ENCODE peak calls at places on chromosomes 12 and 14, in eight cellular contexts. D is psoas muscle; M is Peyer's patch; Z is PC-9; L is endodermal cell; B is keratinocyte; S is CD8-positive, alpha-beta T cell; O is transverse colon. K is an unnamed sample. For H3K9me3, the result is how much of the 10 kb centered on the place peaks cover.

GRCh38 chr12:14880890-14881453 is 4.7 kb downstream of the MGP start:
- DNase-seq in D (no peak), M (no peak), Z (no peak), L (no peak), B (no peak), S (no peak), O (no peak), K (no peak)

GRCh38 chr12:55188974-55189556 is 31.8 kb upstream of the OR10A7 start:
- DNase-seq in D (no peak), M (no peak), Z (peak), L (peak), B (peak), S (peak), O (peak), K (no peak)

GRCh38 chr12:91556909-91557308 is 374.3 kb upstream of the DCN start:
- DNase-seq in D (no peak), M (no peak), Z (no peak), L (no peak), B (no peak), S (no peak), O (no peak), K (no peak)

GRCh38 chr12:754871-755562 is 2.6 kb downstream of the WNK1 start:
- DNase-seq in D (no peak), M (no peak), Z (no peak), L (no peak), B (no peak), S (no peak), O (no peak), K (no peak)

GRCh38 chr14:101122855-101123129 is 219.3 kb upstream of the RTL1 start:
- DNase-seq in D (no peak), M (peak), Z (no peak), L (peak), B (no peak), S (no peak), O (no peak), K (no peak)

GRCh38 chr12:46549527-46550265 is 177.1 kb upstream of the SLC38A2 start:
- DNase-seq in D (no peak), M (no peak), Z (peak), L (no peak), B (no peak), S (no peak), O (no peak), K (no peak)

GRCh38 chr14:54483848-54484247 is 4.9 kb downstream of the GMFB start:
- DNase-seq in D (no peak), M (no peak), Z (no peak), L (no peak), B (no peak), S (no peak), O (no peak), K (no peak)

GRCh38 chr12:5510251-5510805 is 78.4 kb downstream of the NTF3 start:
- DNase-seq in D (no peak), M (no peak), Z (no peak), L (peak), B (no peak), S (no peak), O (no peak), K (no peak)

GRCh38 chr14:78863143-78863542 is 693.0 kb downstream of the NRXN3 start:
- DNase-seq in D (no peak), M (no peak), Z (peak), L (peak), B (peak), S (no peak), O (no peak), K (no peak)

GRCh38 chr12:3965096-3965495 is 91.9 kb upstream of the PARP11 start:
- DNase-seq in D (no peak), M (no peak), Z (no peak), L (no peak), B (no peak), S (no peak), O (no peak), K (no peak)

DNA sequence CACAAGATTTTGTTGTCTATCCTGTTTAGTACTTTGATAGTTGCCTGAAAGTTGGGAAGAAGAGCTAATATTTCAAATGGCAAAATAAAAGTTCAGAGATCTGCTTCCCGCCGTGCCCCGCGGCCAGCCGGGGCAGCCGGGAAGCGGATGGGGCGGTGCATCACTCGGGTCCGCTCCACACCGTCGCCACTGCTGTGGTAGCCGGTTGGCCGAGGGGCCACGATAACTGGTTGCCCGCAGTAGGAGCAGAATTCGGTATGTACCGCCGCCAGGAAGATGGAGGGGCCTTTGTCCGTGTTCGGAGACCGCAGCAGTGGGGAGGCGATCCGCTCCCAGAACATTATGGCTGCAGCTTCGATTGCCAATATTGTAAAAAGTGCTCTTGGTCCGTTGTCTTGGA is 427.2 kb upstream of the PDE3A start:
- DNase-seq in D (no peak), M (no peak), Z (no peak), L (no peak), B (no peak), S (no peak), O (no peak), K (no peak)
- H3K9me3 ChIP-seq in D (under half), M (under half), Z (under half), L (under half), B (under half), S (under half), O (under half), K (under half)

DNA sequence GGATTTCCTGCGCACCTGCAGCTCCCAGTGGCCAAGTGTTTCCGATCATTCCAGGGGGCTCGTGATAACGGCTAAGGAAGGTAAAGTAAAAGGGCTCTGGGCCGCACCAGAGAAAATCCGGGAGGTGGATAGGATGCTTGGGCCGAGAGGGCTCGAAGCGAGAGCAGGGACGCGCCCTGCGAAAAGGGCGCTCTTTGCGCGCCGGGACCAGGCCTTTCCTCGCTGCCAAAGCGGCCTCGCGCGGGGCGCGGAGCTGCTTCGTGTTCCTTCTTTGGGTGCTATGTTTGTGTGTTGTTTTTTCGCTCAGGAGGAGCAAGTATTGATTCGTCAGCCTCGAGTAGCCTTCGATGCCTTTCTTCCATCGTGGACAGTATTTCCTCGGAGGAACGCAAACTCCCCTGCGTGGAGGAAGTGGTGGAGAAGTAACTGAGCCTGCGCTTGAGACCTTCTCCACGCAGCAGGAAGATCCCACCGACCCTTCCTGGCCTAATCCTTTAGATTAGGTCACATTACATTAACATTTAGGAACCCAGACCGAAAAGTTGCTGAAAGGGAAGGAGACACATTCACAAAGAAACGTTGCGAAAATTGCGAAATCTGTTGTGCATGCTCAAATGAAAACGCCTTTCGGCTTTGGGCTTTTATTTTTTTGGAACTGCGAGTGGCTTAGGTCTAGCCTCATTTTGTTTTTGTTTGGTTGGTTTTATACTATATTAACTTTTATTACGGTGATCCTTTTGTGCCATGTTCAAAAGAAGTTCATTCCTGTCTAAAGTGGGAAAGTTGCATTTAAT is 1.3 kb downstream of the MYF6 start:
- DNase-seq in D (peak), M (no peak), Z (no peak), L (peak), B (no peak), S (no peak), O (no peak), K (no peak)
- H3K4me3 ChIP-seq in D (peak), M (no peak), Z (no peak), L (peak), B (no peak), S (no peak), O (no peak), K (no peak)

DNA sequence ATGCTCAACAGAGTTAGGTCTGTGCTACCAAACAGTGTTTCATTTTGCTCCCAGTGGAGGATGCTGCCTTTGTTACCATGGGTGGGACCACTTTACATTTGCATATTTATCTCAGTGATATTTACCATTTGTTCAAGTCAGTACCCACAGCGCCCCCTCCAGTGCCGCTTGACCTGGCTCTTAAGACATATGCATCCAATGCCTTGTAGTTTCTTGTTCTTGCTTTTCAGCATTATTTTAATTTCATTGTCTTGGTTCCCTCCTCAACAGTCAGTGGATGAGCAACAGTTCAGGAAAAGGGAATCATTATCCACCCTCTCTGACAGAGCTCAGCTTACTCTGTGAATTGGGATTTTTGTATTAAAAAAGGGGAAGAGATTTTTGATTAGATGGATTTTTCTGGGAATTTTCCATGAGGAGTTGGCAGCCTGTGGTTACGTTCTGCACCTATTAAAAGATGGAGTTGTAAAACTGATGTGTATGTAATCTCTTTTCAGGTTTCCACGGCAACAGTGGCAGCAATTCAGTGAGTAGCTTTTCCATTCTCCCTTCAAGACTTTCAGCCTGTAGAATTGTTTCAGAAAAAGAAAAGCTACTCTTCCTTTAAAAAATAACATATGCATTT is 240.5 kb upstream of the DAAM1 start:
- DNase-seq in D (no peak), M (no peak), Z (no peak), L (peak), B (no peak), S (no peak), O (no peak), K (no peak)
- TF ChIP-seq CTCF in D (no peak), M (no peak), Z (no peak), L (peak), B (no peak), S (no peak), O (no peak), K (no peak)

GRCh38 chr12:19666070-19666469 is 226.8 kb downstream of the AEBP2 start:
- DNase-seq in D (no peak), M (no peak), Z (no peak), L (peak), B (no peak), S (no peak), O (no peak), K (no peak)
- H3K9me3 ChIP-seq in D (under half), M (under half), Z (under half), L (under half), B (under half), S (under half), O (under half), K (under half)

K was measured in upper lobe of left lung.